ENCODE peak calls at places on chromosomes 7 and 10, in nine cellular contexts. One of them, this sample, is unnamed.

GRCh38 chr10:132961-133898 is 2.0 kb upstream of the ZMYND11 start:
- DNase-seq in coronary artery: no peak
- DNase-seq in heart right ventricle: no peak
- DNase-seq in posterior cingulate gyrus: no peak
- DNase-seq in activated naive CD4-positive, alpha-beta T cell treated with Interleukin-2 at 50 U/mL for 16 hours: no peak
- DNase-seq in aorta: no peak
- DNase-seq in EH: peak; percentile 91
- DNase-seq in naive thymus-derived CD4-positive, alpha-beta T cell: no peak
- DNase-seq in DMS79: no peak
- DNase-seq in this sample: no peak

GRCh38 chr10:63464402-63465292 is 1.1 kb downstream of the JMJD1C start:
- DNase-seq in coronary artery: no peak
- DNase-seq in heart right ventricle: no peak
- DNase-seq in posterior cingulate gyrus: no peak
- DNase-seq in activated naive CD4-positive, alpha-beta T cell treated with Interleukin-2 at 50 U/mL for 16 hours: no peak
- DNase-seq in aorta: no peak
- DNase-seq in EH: peak; percentile 58
- DNase-seq in naive thymus-derived CD4-positive, alpha-beta T cell: no peak
- DNase-seq in DMS79: no peak
- DNase-seq in this sample: no peak

GRCh38 chr10:113368660-113369059 is 184.2 kb upstream of the HABP2 start:
- DNase-seq in coronary artery: no peak
- DNase-seq in heart right ventricle: no peak
- DNase-seq in posterior cingulate gyrus: no peak
- DNase-seq in activated naive CD4-positive, alpha-beta T cell treated with Interleukin-2 at 50 U/mL for 16 hours: no peak
- DNase-seq in aorta: no peak
- DNase-seq in EH: no peak
- DNase-seq in naive thymus-derived CD4-positive, alpha-beta T cell: no peak
- DNase-seq in DMS79: no peak
- DNase-seq in this sample: no peak

GRCh38 chr7:106521541-106521940 is 139.4 kb downstream of the CCDC71L start:
- DNase-seq in coronary artery: no peak
- DNase-seq in heart right ventricle: no peak
- DNase-seq in posterior cingulate gyrus: no peak
- DNase-seq in activated naive CD4-positive, alpha-beta T cell treated with Interleukin-2 at 50 U/mL for 16 hours: no peak
- DNase-seq in aorta: no peak
- DNase-seq in EH: peak; percentile 37
- DNase-seq in naive thymus-derived CD4-positive, alpha-beta T cell: no peak
- DNase-seq in DMS79: no peak
- DNase-seq in this sample: no peak

GRCh38 chr10:51638737-51639136 is 60.7 kb downstream of the CSTF2T start:
- DNase-seq in coronary artery: no peak
- DNase-seq in heart right ventricle: no peak
- DNase-seq in posterior cingulate gyrus: no peak
- DNase-seq in activated naive CD4-positive, alpha-beta T cell treated with Interleukin-2 at 50 U/mL for 16 hours: no peak
- DNase-seq in aorta: no peak
- DNase-seq in EH: no peak
- DNase-seq in naive thymus-derived CD4-positive, alpha-beta T cell: no peak
- DNase-seq in DMS79: no peak
- DNase-seq in this sample: no peak

GRCh38 chr10:124983321-124983720 is 41.4 kb downstream of the ZRANB1 start:
- DNase-seq in coronary artery: no peak
- DNase-seq in heart right ventricle: no peak
- DNase-seq in posterior cingulate gyrus: no peak
- DNase-seq in activated naive CD4-positive, alpha-beta T cell treated with Interleukin-2 at 50 U/mL for 16 hours: no peak
- DNase-seq in aorta: no peak
- DNase-seq in EH: peak; percentile 41
- DNase-seq in naive thymus-derived CD4-positive, alpha-beta T cell: no peak
- DNase-seq in DMS79: no peak
- DNase-seq in this sample: no peak

GRCh38 chr10:113524539-113525490 is 28.0 kb upstream of the HABP2 start:
- DNase-seq in coronary artery: no peak
- DNase-seq in heart right ventricle: no peak
- DNase-seq in posterior cingulate gyrus: no peak
- DNase-seq in activated naive CD4-positive, alpha-beta T cell treated with Interleukin-2 at 50 U/mL for 16 hours: no peak
- DNase-seq in aorta: no peak
- DNase-seq in EH: peak; percentile 68
- DNase-seq in naive thymus-derived CD4-positive, alpha-beta T cell: no peak
- DNase-seq in DMS79: no peak
- DNase-seq in this sample: no peak

GRCh38 chr10:54470324-54470631 is 330.8 kb downstream of the PCDH15 start:
- DNase-seq in coronary artery: no peak
- DNase-seq in heart right ventricle: no peak
- DNase-seq in posterior cingulate gyrus: no peak
- DNase-seq in activated naive CD4-positive, alpha-beta T cell treated with Interleukin-2 at 50 U/mL for 16 hours: no peak
- DNase-seq in aorta: no peak
- DNase-seq in EH: no peak
- DNase-seq in naive thymus-derived CD4-positive, alpha-beta T cell: no peak
- DNase-seq in DMS79: no peak
- DNase-seq in this sample: no peak

GRCh38 chr10:124992462-124993344 is 50.8 kb downstream of the ZRANB1 start:
- DNase-seq in coronary artery: no peak
- DNase-seq in heart right ventricle: peak; percentile 90
- DNase-seq in posterior cingulate gyrus: peak; percentile 67
- DNase-seq in activated naive CD4-positive, alpha-beta T cell treated with Interleukin-2 at 50 U/mL for 16 hours: peak; percentile 8
- DNase-seq in aorta: peak; percentile 89
- DNase-seq in EH: peak; percentile 75
- DNase-seq in naive thymus-derived CD4-positive, alpha-beta T cell: no peak
- DNase-seq in DMS79: no peak
- DNase-seq in this sample: no peak

GRCh38 chr10:11335167-11335652 is 276.2 kb downstream of the USP6NL start:
- DNase-seq in coronary artery: no peak
- DNase-seq in heart right ventricle: no peak
- DNase-seq in posterior cingulate gyrus: no peak
- DNase-seq in activated naive CD4-positive, alpha-beta T cell treated with Interleukin-2 at 50 U/mL for 16 hours: no peak
- DNase-seq in aorta: no peak
- DNase-seq in EH: peak; percentile 47
- DNase-seq in naive thymus-derived CD4-positive, alpha-beta T cell: no peak
- DNase-seq in DMS79: no peak
- DNase-seq in this sample: no peak

GRCh38 chr7:8035190-8035589 is 66.6 kb downstream of the GLCCI1 start:
- DNase-seq in coronary artery: no peak
- DNase-seq in heart right ventricle: no peak
- DNase-seq in posterior cingulate gyrus: no peak
- DNase-seq in activated naive CD4-positive, alpha-beta T cell treated with Interleukin-2 at 50 U/mL for 16 hours: no peak
- DNase-seq in aorta: no peak
- DNase-seq in EH: no peak
- DNase-seq in naive thymus-derived CD4-positive, alpha-beta T cell: no peak
- DNase-seq in DMS79: no peak
- DNase-seq in this sample: no peak

GRCh38 chr7:139068543-139069399 is 32.9 kb upstream of the ZC3HAV1L start:
- DNase-seq in coronary artery: no peak
- DNase-seq in heart right ventricle: no peak
- DNase-seq in posterior cingulate gyrus: no peak
- DNase-seq in activated naive CD4-positive, alpha-beta T cell treated with Interleukin-2 at 50 U/mL for 16 hours: no peak
- DNase-seq in aorta: no peak
- DNase-seq in EH: no peak
- DNase-seq in naive thymus-derived CD4-positive, alpha-beta T cell: no peak
- DNase-seq in DMS79: no peak
- DNase-seq in this sample: no peak

GRCh38 chr7:3381073-3381685 is 80.1 kb downstream of the SDK1 start:
- DNase-seq in coronary artery: no peak
- DNase-seq in heart right ventricle: no peak
- DNase-seq in posterior cingulate gyrus: no peak
- DNase-seq in activated naive CD4-positive, alpha-beta T cell treated with Interleukin-2 at 50 U/mL for 16 hours: no peak
- DNase-seq in aorta: no peak
- DNase-seq in EH: no peak
- DNase-seq in naive thymus-derived CD4-positive, alpha-beta T cell: no peak
- DNase-seq in DMS79: no peak
- DNase-seq in this sample: no peak

GRCh38 chr7:334618-335357 is 44.8 kb downstream of the FOXL3 start:
- DNase-seq in coronary artery: no peak
- DNase-seq in heart right ventricle: no peak
- DNase-seq in posterior cingulate gyrus: no peak
- DNase-seq in activated naive CD4-positive, alpha-beta T cell treated with Interleukin-2 at 50 U/mL for 16 hours: no peak
- DNase-seq in aorta: peak; percentile 14
- DNase-seq in EH: no peak
- DNase-seq in naive thymus-derived CD4-positive, alpha-beta T cell: no peak
- DNase-seq in DMS79: no peak
- DNase-seq in this sample: no peak

GRCh38 chr7:22935269-22935668 is 78.7 kb downstream of the HYCC1 start:
- DNase-seq in coronary artery: no peak
- DNase-seq in heart right ventricle: no peak
- DNase-seq in posterior cingulate gyrus: no peak
- DNase-seq in activated naive CD4-positive, alpha-beta T cell treated with Interleukin-2 at 50 U/mL for 16 hours: no peak
- DNase-seq in aorta: no peak
- DNase-seq in EH: peak; percentile 39
- DNase-seq in naive thymus-derived CD4-positive, alpha-beta T cell: no peak
- DNase-seq in DMS79: no peak
- DNase-seq in this sample: no peak

GRCh38 chr10:59991661-59992060 is 85.3 kb upstream of the CCDC6 start:
- DNase-seq in coronary artery: no peak
- DNase-seq in heart right ventricle: no peak
- DNase-seq in posterior cingulate gyrus: no peak
- DNase-seq in activated naive CD4-positive, alpha-beta T cell treated with Interleukin-2 at 50 U/mL for 16 hours: no peak
- DNase-seq in aorta: no peak
- DNase-seq in EH: peak; percentile 1
- DNase-seq in naive thymus-derived CD4-positive, alpha-beta T cell: no peak
- DNase-seq in DMS79: peak; percentile 85
- DNase-seq in this sample: no peak

GRCh38 chr7:94348142-94348541 is 46.6 kb upstream of the COL1A2 start:
- DNase-seq in coronary artery: no peak
- DNase-seq in heart right ventricle: peak; percentile 43
- DNase-seq in posterior cingulate gyrus: no peak
- DNase-seq in activated naive CD4-positive, alpha-beta T cell treated with Interleukin-2 at 50 U/mL for 16 hours: no peak
- DNase-seq in aorta: no peak
- DNase-seq in EH: peak; percentile 98
- DNase-seq in naive thymus-derived CD4-positive, alpha-beta T cell: no peak
- DNase-seq in DMS79: no peak
- DNase-seq in this sample: peak; percentile 98

GRCh38 chr10:105751688-105752087 is 1110.6 kb downstream of the SORCS3 start:
- DNase-seq in coronary artery: no peak
- DNase-seq in heart right ventricle: no peak
- DNase-seq in posterior cingulate gyrus: no peak
- DNase-seq in activated naive CD4-positive, alpha-beta T cell treated with Interleukin-2 at 50 U/mL for 16 hours: no peak
- DNase-seq in aorta: no peak
- DNase-seq in EH: no peak
- DNase-seq in naive thymus-derived CD4-positive, alpha-beta T cell: no peak
- DNase-seq in DMS79: no peak
- DNase-seq in this sample: no peak

GRCh38 chr10:28984431-28984830 is 304.4 kb upstream of the LYZL1 start:
- DNase-seq in coronary artery: peak; percentile 94
- DNase-seq in heart right ventricle: peak; percentile 86
- DNase-seq in posterior cingulate gyrus: peak; percentile 79
- DNase-seq in activated naive CD4-positive, alpha-beta T cell treated with Interleukin-2 at 50 U/mL for 16 hours: no peak
- DNase-seq in aorta: peak; percentile 96
- DNase-seq in EH: peak; percentile 96
- DNase-seq in naive thymus-derived CD4-positive, alpha-beta T cell: no peak
- DNase-seq in DMS79: no peak
- DNase-seq in this sample: no peak

GRCh38 chr10:103448751-103449150 is 3.4 kb downstream of the CALHM2 start:
- DNase-seq in coronary artery: no peak
- DNase-seq in heart right ventricle: peak; percentile 60
- DNase-seq in posterior cingulate gyrus: no peak
- DNase-seq in activated naive CD4-positive, alpha-beta T cell treated with Interleukin-2 at 50 U/mL for 16 hours: no peak
- DNase-seq in aorta: peak; percentile 86
- DNase-seq in EH: peak; percentile 90
- DNase-seq in naive thymus-derived CD4-positive, alpha-beta T cell: no peak
- DNase-seq in DMS79: no peak
- DNase-seq in this sample: no peak

GRCh38 chr7:85714182-85714581 is 527.3 kb upstream of the SEMA3D start:
- DNase-seq in coronary artery: no peak
- DNase-seq in heart right ventricle: no peak
- DNase-seq in posterior cingulate gyrus: no peak
- DNase-seq in activated naive CD4-positive, alpha-beta T cell treated with Interleukin-2 at 50 U/mL for 16 hours: no peak
- DNase-seq in aorta: no peak
- DNase-seq in EH: no peak
- DNase-seq in naive thymus-derived CD4-positive, alpha-beta T cell: no peak
- DNase-seq in DMS79: no peak
- DNase-seq in this sample: no peak

GRCh38 chr7:45703373-45703821 is 129.2 kb downstream of the ADCY1 start:
- DNase-seq in coronary artery: peak; percentile 55
- DNase-seq in heart right ventricle: no peak
- DNase-seq in posterior cingulate gyrus: no peak
- DNase-seq in activated naive CD4-positive, alpha-beta T cell treated with Interleukin-2 at 50 U/mL for 16 hours: no peak
- DNase-seq in aorta: no peak
- DNase-seq in EH: no peak
- DNase-seq in naive thymus-derived CD4-positive, alpha-beta T cell: no peak
- DNase-seq in DMS79: no peak
- DNase-seq in this sample: no peak

GRCh38 chr10:51233337-51234100 is 159.2 kb downstream of the PRKG1 start:
- DNase-seq in coronary artery: no peak
- DNase-seq in heart right ventricle: no peak
- DNase-seq in posterior cingulate gyrus: no peak
- DNase-seq in activated naive CD4-positive, alpha-beta T cell treated with Interleukin-2 at 50 U/mL for 16 hours: no peak
- DNase-seq in aorta: no peak
- DNase-seq in EH: no peak
- DNase-seq in naive thymus-derived CD4-positive, alpha-beta T cell: no peak
- DNase-seq in DMS79: no peak
- DNase-seq in this sample: no peak

GRCh38 chr10:120485946-120486345 is 28.9 kb downstream of the PLPP4 start:
- DNase-seq in coronary artery: no peak
- DNase-seq in heart right ventricle: no peak
- DNase-seq in posterior cingulate gyrus: no peak
- DNase-seq in activated naive CD4-positive, alpha-beta T cell treated with Interleukin-2 at 50 U/mL for 16 hours: no peak
- DNase-seq in aorta: no peak
- DNase-seq in EH: no peak
- DNase-seq in naive thymus-derived CD4-positive, alpha-beta T cell: no peak
- DNase-seq in DMS79: no peak
- DNase-seq in this sample: no peak